ENCODE peak calls at places on chromosomes 3 and 15, in six cellular contexts. One of them, this sample, is unnamed.

GRCh38 chr3:47804571-47804970 is 1.6 kb downstream of the DHX30 start:
- DNase-seq in IMR-90: no peak
- DNase-seq in HCT116: no peak
- DNase-seq in K562: no peak
- DNase-seq in GM12878: no peak
- DNase-seq in HepG2: no peak
- DNase-seq in this sample: no peak

GRCh38 chr3:27721717-27722564 is at the start of gene EOMES:
- DNase-seq in IMR-90: no peak
- DNase-seq in HCT116: peak; percentile 73
- DNase-seq in K562: no peak
- DNase-seq in GM12878: no peak
- DNase-seq in HepG2: peak; percentile 30
- DNase-seq in this sample: peak; percentile 89

GRCh38 chr3:23166804-23167203 is 36.3 kb upstream of the UBE2E2 start:
- DNase-seq in IMR-90: no peak
- DNase-seq in HCT116: no peak
- DNase-seq in K562: no peak
- DNase-seq in GM12878: no peak
- DNase-seq in HepG2: no peak
- DNase-seq in this sample: no peak

GRCh38 chr15:58490405-58491150 is 58.8 kb downstream of the LIPC start:
- DNase-seq in IMR-90: no peak
- DNase-seq in HCT116: no peak
- DNase-seq in K562: no peak
- DNase-seq in GM12878: no peak
- DNase-seq in HepG2: no peak
- DNase-seq in this sample: no peak

GRCh38 chr15:56244811-56245576 is 1.3 kb upstream of the RFX7 start:
- DNase-seq in IMR-90: no peak
- DNase-seq in HCT116: no peak
- DNase-seq in K562: peak; percentile 58
- DNase-seq in GM12878: no peak
- DNase-seq in HepG2: peak; percentile 85
- DNase-seq in this sample: peak; percentile 43

GRCh38 chr3:174206607-174207192 is 652.4 kb upstream of the NAALADL2 start:
- DNase-seq in IMR-90: no peak
- DNase-seq in HCT116: no peak
- DNase-seq in K562: no peak
- DNase-seq in GM12878: no peak
- DNase-seq in HepG2: no peak
- DNase-seq in this sample: no peak

GRCh38 chr15:63403254-63403945 is 21.8 kb upstream of the CA12 start:
- DNase-seq in IMR-90: no peak
- DNase-seq in HCT116: no peak
- DNase-seq in K562: no peak
- DNase-seq in GM12878: no peak
- DNase-seq in HepG2: no peak
- DNase-seq in this sample: no peak

GRCh38 chr15:74400915-74401757 is 32.6 kb downstream of the SEMA7A start:
- DNase-seq in IMR-90: no peak
- DNase-seq in HCT116: no peak
- DNase-seq in K562: no peak
- DNase-seq in GM12878: peak; percentile 75
- DNase-seq in HepG2: no peak
- DNase-seq in this sample: no peak

GRCh38 chr3:101381809-101382208 is 61.4 kb upstream of the IMPG2 start:
- DNase-seq in IMR-90: peak; percentile 58
- DNase-seq in HCT116: peak; percentile 6
- DNase-seq in K562: peak; percentile 37
- DNase-seq in GM12878: no peak
- DNase-seq in HepG2: peak; percentile 23
- DNase-seq in this sample: peak; percentile 30

GRCh38 chr3:151008699-151009098 is 36.2 kb upstream of the CLRN1 start:
- DNase-seq in IMR-90: peak; percentile 66
- DNase-seq in HCT116: peak; percentile 13
- DNase-seq in K562: no peak
- DNase-seq in GM12878: no peak
- DNase-seq in HepG2: no peak
- DNase-seq in this sample: peak; percentile 33

GRCh38 chr15:59376735-59377134 is 4.1 kb upstream of the MYO1E start:
- DNase-seq in IMR-90: no peak
- DNase-seq in HCT116: no peak
- DNase-seq in K562: no peak
- DNase-seq in GM12878: no peak
- DNase-seq in HepG2: no peak
- DNase-seq in this sample: no peak

GRCh38 chr3:112685956-112686355 is 45.0 kb upstream of the CCDC80 start:
- DNase-seq in IMR-90: no peak
- DNase-seq in HCT116: no peak
- DNase-seq in K562: no peak
- DNase-seq in GM12878: no peak
- DNase-seq in HepG2: no peak
- DNase-seq in this sample: no peak

GRCh38 chr3:47614788-47615187 is 36.1 kb upstream of the CSPG5 start:
- DNase-seq in IMR-90: no peak
- DNase-seq in HCT116: no peak
- DNase-seq in K562: no peak
- DNase-seq in GM12878: no peak
- DNase-seq in HepG2: no peak
- DNase-seq in this sample: no peak

DNA sequence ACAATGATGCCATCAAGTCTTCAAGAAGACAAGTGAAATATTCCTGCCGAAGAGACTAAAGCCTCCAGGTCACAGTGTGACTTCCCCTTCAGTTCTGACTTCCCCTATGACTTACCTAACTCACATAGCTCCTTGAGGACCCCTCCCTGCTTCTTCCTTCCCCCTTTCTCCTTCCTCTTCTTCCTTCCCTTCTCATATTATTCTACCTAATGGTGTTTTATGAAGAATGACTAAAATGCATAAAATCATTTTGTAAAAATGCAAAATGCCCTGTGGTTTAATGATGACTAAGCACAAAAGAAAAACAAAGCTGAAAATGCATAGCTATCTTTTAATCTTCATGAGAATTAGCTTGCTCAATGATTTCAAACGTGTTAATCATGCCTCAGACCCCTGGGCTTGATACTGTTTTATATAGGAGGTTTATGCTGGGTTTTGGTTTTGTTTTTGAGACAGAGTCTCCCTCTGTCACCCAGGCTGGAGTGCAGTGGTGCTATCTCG is 26.1 kb upstream of the TM4SF4 start:
- DNase-seq in IMR-90: peak; percentile 78
- DNase-seq in HCT116: no peak
- DNase-seq in K562: no peak
- DNase-seq in GM12878: no peak
- DNase-seq in HepG2: no peak
- DNase-seq in this sample: no peak
- TF ChIP-seq CEBPB in IMR-90: peak; percentile 82
- TF ChIP-seq CEBPB in HCT116: no peak
- TF ChIP-seq CEBPB in K562: no peak
- TF ChIP-seq CEBPB in GM12878: no peak
- TF ChIP-seq CEBPB in HepG2: no peak
- TF ChIP-seq CEBPB in this sample: no peak

GRCh38 chr3:106566277-106566676 is 697.5 kb upstream of the CBLB start:
- DNase-seq in IMR-90: no peak
- DNase-seq in HCT116: no peak
- DNase-seq in K562: no peak
- DNase-seq in GM12878: peak; percentile 20
- DNase-seq in HepG2: no peak
- DNase-seq in this sample: no peak
- TF ChIP-seq CEBPB in IMR-90: no peak
- TF ChIP-seq CEBPB in HCT116: no peak
- TF ChIP-seq CEBPB in K562: no peak
- TF ChIP-seq CEBPB in GM12878: no peak
- TF ChIP-seq CEBPB in HepG2: no peak
- TF ChIP-seq CEBPB in this sample: no peak

DNA sequence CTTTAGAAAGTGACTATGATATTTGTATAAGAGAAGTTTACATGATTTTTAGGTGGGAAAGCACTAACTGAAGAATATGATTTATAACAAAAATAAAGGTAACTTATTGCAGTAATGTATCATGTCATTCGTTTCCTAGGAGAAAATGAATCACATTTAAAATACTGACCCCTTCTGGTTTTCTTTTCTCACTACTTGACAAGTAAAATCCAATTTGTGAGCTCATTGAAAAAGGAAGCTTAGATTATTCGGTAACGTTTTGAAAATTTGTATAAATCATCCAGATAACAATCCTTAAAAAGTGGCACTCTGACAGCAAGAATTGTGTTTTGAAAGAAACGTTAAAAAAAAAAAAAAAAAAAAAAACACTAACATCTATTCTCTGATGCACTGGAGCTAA is 39.0 kb downstream of the NSUN3 start:
- DNase-seq in IMR-90: peak; percentile 15
- DNase-seq in HCT116: peak; percentile 3
- DNase-seq in K562: no peak
- DNase-seq in GM12878: no peak
- DNase-seq in HepG2: no peak
- DNase-seq in this sample: peak; percentile 18
- TF ChIP-seq CEBPB in IMR-90: no peak
- TF ChIP-seq CEBPB in HCT116: no peak
- TF ChIP-seq CEBPB in K562: no peak
- TF ChIP-seq CEBPB in GM12878: no peak
- TF ChIP-seq CEBPB in HepG2: no peak
- TF ChIP-seq CEBPB in this sample: no peak

GRCh38 chr15:29208352-29208751 is 61.3 kb downstream of the NSMCE3 start:
- DNase-seq in IMR-90: no peak
- DNase-seq in HCT116: no peak
- DNase-seq in K562: peak; percentile 2
- DNase-seq in GM12878: no peak
- DNase-seq in HepG2: no peak
- DNase-seq in this sample: peak; percentile 21
- TF ChIP-seq CEBPB in IMR-90: no peak
- TF ChIP-seq CEBPB in HCT116: no peak
- TF ChIP-seq CEBPB in K562: no peak
- TF ChIP-seq CEBPB in GM12878: no peak
- TF ChIP-seq CEBPB in HepG2: no peak
- TF ChIP-seq CEBPB in this sample: no peak